ENCODE peak calls at places on chromosomes 12 and 14, in eight cellular contexts. Y is right atrium auricular region, R is tibial nerve, G is suprapubic skin, W is astrocyte, F is transverse colon, U is A549, D is fibroblast of lung. M is an unnamed sample.

GRCh38 chr14:58584383-58584782 is 53.4 kb upstream of the DACT1 start:
- DNase-seq in F (no peak), U (no peak), W (peak; percentile 26), R (no peak), G (no peak), D (no peak), Y (no peak), M (no peak)

GRCh38 chr12:26817183-26817591 is 15.8 kb downstream of the ITPR2 start:
- DNase-seq in R (no peak), W (no peak), F (no peak), Y (no peak), D (no peak), G (no peak), U (no peak), M (no peak)

GRCh38 chr12:66149702-66150398 is 19.3 kb upstream of the LLPH start:
- DNase-seq in R (peak; percentile 14), D (no peak), W (no peak), G (no peak), Y (no peak), F (peak; percentile 64), U (no peak), M (peak; percentile 52)

GRCh38 chr14:92400579-92401444 is 77.8 kb downstream of the SLC24A4 start:
- DNase-seq in D (peak; percentile 19), R (no peak), U (no peak), G (no peak), Y (no peak), W (no peak), F (no peak), M (no peak)

GRCh38 chr12:57227315-57228115 is 2.0 kb upstream of the SHMT2 start:
- DNase-seq in F (no peak), W (no peak), Y (no peak), D (no peak), R (no peak), U (no peak), G (no peak), M (no peak)

GRCh38 chr12:119876761-119877638 is at the start of gene CIT:
- DNase-seq in W (peak; percentile 85), G (peak; percentile 89), R (peak; percentile 76), D (peak; percentile 94), Y (peak; percentile 88), U (peak; percentile 96), F (peak; percentile 91), M (peak; percentile 94)

GRCh38 chr14:56594428-56594827 is 14.8 kb downstream of the TMEM260 start:
- DNase-seq in W (no peak), Y (no peak), F (no peak), R (no peak), G (no peak), U (no peak), D (no peak), M (no peak)

GRCh38 chr14:94390372-94391086 is 2.1 kb upstream of the SERPINA1 start:
- DNase-seq in U (no peak), D (no peak), Y (no peak), F (peak; percentile 86), R (peak; percentile 37), G (no peak), W (no peak), M (peak; percentile 87)

GRCh38 chr12:55729592-55730446 is 1.0 kb upstream of the CD63 start:
- DNase-seq in Y (peak; percentile 97), G (peak; percentile 95), W (peak; percentile 90), U (peak; percentile 98), F (peak; percentile 92), D (peak; percentile 57), R (peak; percentile 93), M (peak; percentile 93)

GRCh38 chr14:78455896-78456435 is 285.8 kb downstream of the NRXN3 start:
- DNase-seq in W (no peak), U (no peak), R (no peak), G (no peak), D (no peak), Y (no peak), F (no peak), M (no peak)

GRCh38 chr14:105931808-105932483 is 405.6 kb downstream of the TMEM121 start:
- DNase-seq in G (no peak), Y (no peak), W (no peak), F (no peak), D (no peak), R (no peak), U (peak; percentile 36), M (no peak)

GRCh38 chr12:123937707-123938600 is 34.7 kb downstream of the CCDC92 start:
- DNase-seq in G (no peak), R (no peak), W (peak; percentile 14), U (no peak), Y (no peak), D (no peak), F (no peak), M (peak; percentile 21)

GRCh38 chr12:48998497-48999353 is 450 bp downstream of the DDN start:
- DNase-seq in Y (no peak), R (no peak), W (no peak), F (peak; percentile 60), D (peak; percentile 26), G (no peak), U (no peak), M (peak; percentile 41)

GRCh38 chr12:111211910-111212757 is 156.8 kb downstream of the PHETA1 start:
- DNase-seq in F (no peak), D (no peak), R (no peak), U (no peak), G (no peak), Y (no peak), W (no peak), M (no peak)

GRCh38 chr12:54296393-54297121 is 4.3 kb downstream of the NFE2 start:
- DNase-seq in G (no peak), Y (peak; percentile 23), R (no peak), W (no peak), U (no peak), F (no peak), D (no peak), M (no peak)
- H3K4me1 ChIP-seq in G (peaks cover 13% of the 10 kb centered on the region), Y (no peaks in the 10 kb centered on the region), R (no peaks in the 10 kb centered on the region), W (peaks cover 9% of the 10 kb centered on the region), U (peaks cover 18% of the 10 kb centered on the region), F (peaks cover 18% of the 10 kb centered on the region), D (peaks cover 12% of the 10 kb centered on the region), M (peaks cover 10% of the 10 kb centered on the region)

DNA sequence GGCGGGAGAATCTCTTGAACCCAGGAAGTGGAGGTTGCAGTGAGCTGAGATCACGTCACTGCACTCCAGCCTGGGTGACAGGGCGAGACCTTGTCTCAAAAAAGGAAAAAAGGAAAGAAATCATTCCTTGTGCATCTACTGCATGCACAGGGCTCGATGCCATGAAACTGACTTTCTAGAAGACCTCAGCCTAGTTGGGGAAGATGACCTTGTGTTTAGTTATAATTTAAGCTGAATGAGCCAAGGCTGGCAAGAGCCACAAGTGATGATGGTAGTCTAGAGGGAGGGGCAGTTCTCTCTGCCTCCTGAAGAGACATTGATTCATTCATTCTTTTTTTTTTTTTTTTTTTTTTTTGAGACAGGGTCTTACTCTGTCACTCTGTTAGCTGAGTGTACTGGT is 24.2 kb downstream of the ACACB start:
- DNase-seq in W (no peak), U (no peak), Y (no peak), R (no peak), F (no peak), G (peak; percentile 33), D (no peak), M (no peak)
- H3K4me1 ChIP-seq in W (no peaks in the 10 kb centered on the region), U (no peaks in the 10 kb centered on the region), Y (no peaks in the 10 kb centered on the region), R (no peaks in the 10 kb centered on the region), F (peaks cover 33% of the 10 kb centered on the region), G (peaks cover 2% of the 10 kb centered on the region), D (no peaks in the 10 kb centered on the region), M (no peaks in the 10 kb centered on the region)

GRCh38 chr12:45235087-45236025 is 19.5 kb downstream of the ANO6 start:
- DNase-seq in R (no peak), G (no peak), Y (no peak), U (peak; percentile 45), F (no peak), D (peak; percentile 32), W (peak; percentile 82), M (no peak)

GRCh38 chr12:45231515-45232145 is 15.7 kb downstream of the ANO6 start:
- DNase-seq in Y (no peak), D (peak; percentile 87), R (no peak), W (peak; percentile 88), G (no peak), U (no peak), F (no peak), M (no peak)

GRCh38 chr12:45232771-45233372 is 17.0 kb downstream of the ANO6 start:
- DNase-seq in U (peak; percentile 92), R (no peak), Y (peak; percentile 79), W (peak; percentile 98), D (peak; percentile 92), F (no peak), G (no peak), M (no peak)

GRCh38 chr12:45234134-45234865 is 18.4 kb downstream of the ANO6 start:
- DNase-seq in W (peak; percentile 98), G (no peak), U (peak; percentile 84), R (peak; percentile 25), D (peak; percentile 96), Y (peak; percentile 68), F (no peak), M (no peak)

DNA sequence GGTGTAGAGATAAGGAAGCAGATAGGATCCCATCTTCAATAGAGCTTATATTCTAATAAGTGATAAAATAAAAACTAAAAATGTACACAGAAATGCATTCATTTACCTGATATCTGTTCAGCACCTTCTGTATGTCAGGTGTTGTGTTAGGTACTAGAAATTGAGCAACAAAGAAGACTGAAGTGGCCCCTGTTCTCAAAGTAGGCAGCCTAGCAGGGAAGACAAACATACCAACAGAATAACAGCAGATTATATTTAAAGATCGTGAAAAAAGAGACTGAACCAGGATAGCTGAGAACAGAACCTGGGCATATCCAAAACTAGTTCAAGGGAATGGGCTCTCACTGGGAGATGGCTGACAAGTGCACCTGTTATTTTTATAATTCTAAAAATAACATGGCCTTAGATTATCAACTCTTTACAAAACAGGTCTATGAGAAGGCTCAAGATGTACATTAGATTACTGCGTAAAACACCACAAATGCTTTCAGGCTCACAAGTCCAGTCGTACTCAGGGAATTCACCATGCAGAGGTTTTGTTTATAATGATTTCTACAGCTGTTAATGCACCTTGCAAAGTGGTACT is 16.3 kb downstream of the ANO6 start:
- DNase-seq in G (no peak), Y (no peak), F (no peak), W (no peak), R (no peak), D (no peak), U (no peak), M (no peak)
- H3K4me1 ChIP-seq in G (peaks cover 51% of the 10 kb centered on the region), Y (no peaks in the 10 kb centered on the region), F (peaks cover 47% of the 10 kb centered on the region), W (peaks cover 50% of the 10 kb centered on the region), R (no peaks in the 10 kb centered on the region), D (peaks cover 35% of the 10 kb centered on the region), U (peaks cover 50% of the 10 kb centered on the region), M (no peaks in the 10 kb centered on the region)

GRCh38 chr12:95325501-95325900 is 107.9 kb downstream of the VEZT start:
- DNase-seq in G (no peak), W (no peak), F (no peak), D (no peak), U (no peak), Y (no peak), R (no peak), M (no peak)

GRCh38 chr12:95321516-95322246 is 104.1 kb downstream of the VEZT start:
- DNase-seq in F (no peak), W (no peak), D (no peak), R (no peak), Y (no peak), U (no peak), G (no peak), M (no peak)

GRCh38 chr12:95323204-95323603 is 105.6 kb downstream of the VEZT start:
- DNase-seq in U (no peak), G (no peak), W (no peak), F (no peak), D (no peak), Y (no peak), R (no peak), M (no peak)

GRCh38 chr12:95319694-95320331 is 102.2 kb downstream of the VEZT start:
- DNase-seq in U (no peak), R (no peak), W (peak; percentile 49), Y (no peak), D (no peak), F (no peak), G (no peak), M (no peak)

GRCh38 chr12:95322335-95322734 is 104.7 kb downstream of the VEZT start:
- DNase-seq in F (no peak), G (no peak), D (peak; percentile 54), U (no peak), R (no peak), Y (no peak), W (no peak), M (no peak)
- H3K4me1 ChIP-seq in F (no peaks in the 10 kb centered on the region), G (no peaks in the 10 kb centered on the region), D (peaks cover 8% of the 10 kb centered on the region), U (peaks cover 95% of the 10 kb centered on the region), R (no peaks in the 10 kb centered on the region), Y (no peaks in the 10 kb centered on the region), W (peaks cover 12% of the 10 kb centered on the region), M (no peaks in the 10 kb centered on the region)

M was measured in mucosa of descending colon.